ENCODE peak calls at places on chromosome 11, in five cellular contexts. One of them, this sample, is unnamed.

GRCh38 chr11:85164743-85165142 is 462.4 kb downstream of the DLG2 start:
- DNase-seq in A549: no peak
- DNase-seq in endothelial cell of umbilical vein: no peak
- DNase-seq in GM12878: no peak
- DNase-seq in K562: no peak
- DNase-seq in this sample: no peak

GRCh38 chr11:108117746-108118371 is 3.5 kb upstream of the ACAT1 start:
- DNase-seq in A549: peak
- DNase-seq in endothelial cell of umbilical vein: peak
- DNase-seq in GM12878: no peak
- DNase-seq in K562: no peak
- DNase-seq in this sample: peak

GRCh38 chr11:96122601-96123044 is 198.7 kb upstream of the MTMR2 start:
- DNase-seq in A549: no peak
- DNase-seq in endothelial cell of umbilical vein: no peak
- DNase-seq in GM12878: no peak
- DNase-seq in K562: no peak
- DNase-seq in this sample: no peak

GRCh38 chr11:6385046-6385777 is 5.1 kb upstream of the SMPD1 start:
- DNase-seq in A549: no peak
- DNase-seq in endothelial cell of umbilical vein: no peak
- DNase-seq in GM12878: no peak
- DNase-seq in K562: no peak
- DNase-seq in this sample: no peak

GRCh38 chr11:12629601-12630313 is 44.5 kb upstream of the TEAD1 start:
- DNase-seq in A549: no peak
- DNase-seq in endothelial cell of umbilical vein: no peak
- DNase-seq in GM12878: no peak
- DNase-seq in K562: no peak
- DNase-seq in this sample: no peak

GRCh38 chr11:74449369-74449931 is 17.9 kb downstream of the KCNE3 start:
- DNase-seq in A549: peak
- DNase-seq in endothelial cell of umbilical vein: peak
- DNase-seq in GM12878: peak
- DNase-seq in K562: peak
- DNase-seq in this sample: peak

GRCh38 chr11:111018571-111018970 is 227.0 kb upstream of the POU2AF2 start:
- DNase-seq in A549: no peak
- DNase-seq in endothelial cell of umbilical vein: no peak
- DNase-seq in GM12878: no peak
- DNase-seq in K562: no peak
- DNase-seq in this sample: no peak

GRCh38 chr11:65890324-65891179 is at the start of gene CCDC85B:
- DNase-seq in A549: peak
- DNase-seq in endothelial cell of umbilical vein: peak
- DNase-seq in GM12878: peak
- DNase-seq in K562: peak
- DNase-seq in this sample: peak

GRCh38 chr11:45846974-45847907 is at the start of gene CRY2:
- DNase-seq in A549: peak
- DNase-seq in endothelial cell of umbilical vein: peak
- DNase-seq in GM12878: peak
- DNase-seq in K562: peak
- DNase-seq in this sample: peak

GRCh38 chr11:45921561-45922424 is 663 bp upstream of the LARGE2 start:
- DNase-seq in A549: no peak
- DNase-seq in endothelial cell of umbilical vein: no peak
- DNase-seq in GM12878: no peak
- DNase-seq in K562: no peak
- DNase-seq in this sample: no peak

GRCh38 chr11:85182437-85183109 is 444.6 kb downstream of the DLG2 start:
- DNase-seq in A549: peak
- DNase-seq in endothelial cell of umbilical vein: no peak
- DNase-seq in GM12878: no peak
- DNase-seq in K562: peak
- DNase-seq in this sample: peak

GRCh38 chr11:46437106-46437689 is 45.6 kb upstream of the CHRM4 start:
- DNase-seq in A549: no peak
- DNase-seq in endothelial cell of umbilical vein: peak
- DNase-seq in GM12878: peak
- DNase-seq in K562: no peak
- DNase-seq in this sample: no peak

GRCh38 chr11:132244871-132245557 is 874.6 kb downstream of the NTM start:
- DNase-seq in A549: no peak
- DNase-seq in endothelial cell of umbilical vein: no peak
- DNase-seq in GM12878: no peak
- DNase-seq in K562: no peak
- DNase-seq in this sample: no peak

GRCh38 chr11:39681428-39681827 is 1778.0 kb downstream of the LRRC4C start:
- DNase-seq in A549: no peak
- DNase-seq in endothelial cell of umbilical vein: no peak
- DNase-seq in GM12878: no peak
- DNase-seq in K562: no peak
- DNase-seq in this sample: no peak

GRCh38 chr11:18106688-18107087 is 806 bp upstream of the SAAL1 start:
- DNase-seq in A549: no peak
- DNase-seq in endothelial cell of umbilical vein: peak
- DNase-seq in GM12878: no peak
- DNase-seq in K562: no peak
- DNase-seq in this sample: no peak

GRCh38 chr11:46012185-46012584 is 89.7 kb downstream of the LARGE2 start:
- DNase-seq in A549: no peak
- DNase-seq in endothelial cell of umbilical vein: no peak
- DNase-seq in GM12878: no peak
- DNase-seq in K562: no peak
- DNase-seq in this sample: no peak

GRCh38 chr11:15695096-15695721 is 580.5 kb downstream of the INSC start:
- DNase-seq in A549: no peak
- DNase-seq in endothelial cell of umbilical vein: no peak
- DNase-seq in GM12878: no peak
- DNase-seq in K562: no peak
- DNase-seq in this sample: no peak

GRCh38 chr11:1471736-1472135 is 14.8 kb downstream of the MOB2 start:
- DNase-seq in A549: no peak
- DNase-seq in endothelial cell of umbilical vein: no peak
- DNase-seq in GM12878: no peak
- DNase-seq in K562: no peak
- DNase-seq in this sample: no peak

GRCh38 chr11:69008774-69009440 is 4.1 kb downstream of the MRGPRF start:
- DNase-seq in A549: peak
- DNase-seq in endothelial cell of umbilical vein: peak
- DNase-seq in GM12878: no peak
- DNase-seq in K562: peak
- DNase-seq in this sample: peak

GRCh38 chr11:32706985-32707736 is 87.3 kb downstream of the CCDC73 start:
- DNase-seq in A549: peak
- DNase-seq in endothelial cell of umbilical vein: peak
- DNase-seq in GM12878: peak
- DNase-seq in K562: no peak
- DNase-seq in this sample: peak

GRCh38 chr11:103544874-103545273 is 435.6 kb downstream of the DYNC2H1 start:
- DNase-seq in A549: no peak
- DNase-seq in endothelial cell of umbilical vein: no peak
- DNase-seq in GM12878: no peak
- DNase-seq in K562: no peak
- DNase-seq in this sample: no peak

GRCh38 chr11:17188675-17189074 is 19.1 kb downstream of the PIK3C2A start:
- DNase-seq in A549: no peak
- DNase-seq in endothelial cell of umbilical vein: no peak
- DNase-seq in GM12878: no peak
- DNase-seq in K562: no peak
- DNase-seq in this sample: no peak

GRCh38 chr11:69241844-69242582 is 51.9 kb upstream of the MYEOV start:
- DNase-seq in A549: no peak
- DNase-seq in endothelial cell of umbilical vein: peak
- DNase-seq in GM12878: no peak
- DNase-seq in K562: no peak
- DNase-seq in this sample: peak

GRCh38 chr11:4645974-4646373 is 2.2 kb downstream of the OR51E1 start:
- DNase-seq in A549: no peak
- DNase-seq in endothelial cell of umbilical vein: no peak
- DNase-seq in GM12878: no peak
- DNase-seq in K562: no peak
- DNase-seq in this sample: no peak

GRCh38 chr11:44301856-44302231 is 8.1 kb downstream of the ALX4 start:
- DNase-seq in A549: peak
- DNase-seq in endothelial cell of umbilical vein: no peak
- DNase-seq in GM12878: no peak
- DNase-seq in K562: peak
- DNase-seq in this sample: peak

GRCh38 chr11:64772318-64773018 is 5.9 kb downstream of the SF1 start:
- DNase-seq in A549: no peak
- DNase-seq in endothelial cell of umbilical vein: peak
- DNase-seq in GM12878: peak
- DNase-seq in K562: no peak
- DNase-seq in this sample: no peak

GRCh38 chr11:134349802-134350355 is 18.1 kb downstream of the GLB1L2 start:
- DNase-seq in A549: no peak
- DNase-seq in endothelial cell of umbilical vein: no peak
- DNase-seq in GM12878: no peak
- DNase-seq in K562: no peak
- DNase-seq in this sample: no peak

GRCh38 chr11:78607691-78608090 is 33.0 kb upstream of the NARS2 start:
- DNase-seq in A549: no peak
- DNase-seq in endothelial cell of umbilical vein: no peak
- DNase-seq in GM12878: no peak
- DNase-seq in K562: no peak
- DNase-seq in this sample: no peak

GRCh38 chr11:62715150-62716130 is 8.0 kb downstream of the GNG3 start:
- DNase-seq in A549: no peak
- DNase-seq in endothelial cell of umbilical vein: no peak
- DNase-seq in GM12878: no peak
- DNase-seq in K562: no peak
- DNase-seq in this sample: no peak

GRCh38 chr11:38384568-38384967 is 1786.5 kb upstream of the RAG2 start:
- DNase-seq in A549: no peak
- DNase-seq in endothelial cell of umbilical vein: no peak
- DNase-seq in GM12878: no peak
- DNase-seq in K562: no peak
- DNase-seq in this sample: no peak

GRCh38 chr11:68942090-68942620 is 38.5 kb downstream of the IGHMBP2 start:
- DNase-seq in A549: no peak
- DNase-seq in endothelial cell of umbilical vein: no peak
- DNase-seq in GM12878: no peak
- DNase-seq in K562: no peak
- DNase-seq in this sample: no peak

DNA sequence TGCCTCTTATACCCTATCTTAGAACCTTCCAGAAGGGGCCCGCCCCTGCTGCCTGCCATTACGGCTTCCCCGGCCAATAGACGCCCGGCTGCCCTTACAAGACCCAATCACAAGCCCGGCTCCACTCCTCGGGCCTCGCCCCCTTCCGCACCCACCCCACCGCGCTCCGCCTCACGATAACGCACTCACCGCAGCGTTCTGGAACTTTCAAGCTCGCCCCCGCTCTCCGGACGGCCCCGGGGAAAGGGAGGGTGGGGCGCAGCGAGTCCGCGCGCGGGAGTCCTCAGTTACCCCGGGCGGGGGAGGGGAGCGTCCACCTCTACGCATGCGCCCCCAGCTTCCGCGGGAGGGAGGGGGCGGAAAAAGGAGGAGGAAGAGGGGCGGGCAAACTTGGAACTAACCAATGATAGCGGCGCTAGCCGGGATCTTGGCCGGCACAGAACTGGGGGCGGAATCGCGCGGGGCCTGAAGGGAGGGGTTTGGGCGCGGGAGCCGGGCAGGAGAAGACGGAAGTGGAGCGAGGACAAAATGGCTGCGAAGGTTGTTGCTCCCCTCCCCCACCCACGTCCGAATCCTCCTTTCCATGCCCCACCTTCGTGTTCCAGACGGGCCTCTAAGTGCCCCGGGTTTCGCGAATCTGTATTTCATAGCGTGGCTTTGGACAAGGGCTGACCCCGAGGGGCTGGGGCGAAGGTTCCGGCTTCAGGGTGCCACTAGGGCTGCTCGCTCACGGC is 389 bp upstream of the HSPA8 start:
- DNase-seq in A549: peak
- DNase-seq in endothelial cell of umbilical vein: peak
- DNase-seq in GM12878: peak
- DNase-seq in K562: peak
- DNase-seq in this sample: peak
- TF ChIP-seq POLR2A in A549: peak
- TF ChIP-seq POLR2A in endothelial cell of umbilical vein: no peak
- TF ChIP-seq POLR2A in GM12878: no peak
- TF ChIP-seq POLR2A in K562: no peak
- TF ChIP-seq POLR2A in this sample: peak

GRCh38 chr11:19817870-19818269 is 105.2 kb downstream of the NAV2 start:
- DNase-seq in A549: no peak
- DNase-seq in endothelial cell of umbilical vein: no peak
- DNase-seq in GM12878: no peak
- DNase-seq in K562: no peak
- DNase-seq in this sample: no peak
- TF ChIP-seq MYC in A549: no peak
- TF ChIP-seq MYC in endothelial cell of umbilical vein: no peak
- TF ChIP-seq MYC in GM12878: no peak
- TF ChIP-seq MYC in K562: no peak
- TF ChIP-seq MYC in this sample: no peak

GRCh38 chr11:102172127-102172848 is 62.0 kb downstream of the YAP1 start:
- DNase-seq in A549: no peak
- DNase-seq in endothelial cell of umbilical vein: peak
- DNase-seq in GM12878: no peak
- DNase-seq in K562: no peak
- DNase-seq in this sample: no peak
- TF ChIP-seq MAX in A549: no peak
- TF ChIP-seq MAX in endothelial cell of umbilical vein: no peak
- TF ChIP-seq MAX in GM12878: no peak
- TF ChIP-seq MAX in K562: no peak
- TF ChIP-seq MAX in this sample: no peak

GRCh38 chr11:123407124-123407995 is 22.7 kb upstream of the GRAMD1B start:
- DNase-seq in A549: peak
- DNase-seq in endothelial cell of umbilical vein: peak
- DNase-seq in GM12878: no peak
- DNase-seq in K562: peak
- DNase-seq in this sample: peak

GRCh38 chr11:123406441-123407123 is 23.5 kb upstream of the GRAMD1B start:
- DNase-seq in A549: no peak
- DNase-seq in endothelial cell of umbilical vein: no peak
- DNase-seq in GM12878: no peak
- DNase-seq in K562: no peak
- DNase-seq in this sample: no peak

GRCh38 chr11:123407996-123408597 is 22.0 kb upstream of the GRAMD1B start:
- DNase-seq in A549: no peak
- DNase-seq in endothelial cell of umbilical vein: peak
- DNase-seq in GM12878: no peak
- DNase-seq in K562: no peak
- DNase-seq in this sample: no peak

GRCh38 chr11:123405123-123405592 is 24.9 kb upstream of the GRAMD1B start:
- DNase-seq in A549: no peak
- DNase-seq in endothelial cell of umbilical vein: no peak
- DNase-seq in GM12878: no peak
- DNase-seq in K562: no peak
- DNase-seq in this sample: no peak

DNA sequence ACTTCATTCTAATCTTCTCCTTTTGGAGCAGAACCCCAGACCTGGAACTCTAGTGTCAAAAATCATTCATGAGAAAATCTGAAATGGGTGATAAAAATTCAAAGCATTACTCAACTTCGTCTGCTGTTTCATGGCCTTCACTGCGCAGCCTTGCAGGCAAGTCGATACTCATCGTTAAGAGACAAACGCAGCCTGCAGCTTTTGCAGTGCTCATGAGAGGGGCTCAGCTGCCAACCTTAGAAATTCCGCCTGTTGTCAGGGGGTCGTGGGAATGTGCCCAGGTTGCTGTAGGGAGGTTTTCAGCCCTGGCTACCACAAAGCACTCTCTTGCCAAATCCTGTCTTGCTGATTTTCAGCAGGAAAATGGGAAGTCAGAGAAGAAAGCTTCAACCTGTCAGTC is 25.4 kb upstream of the GRAMD1B start:
- DNase-seq in A549: no peak
- DNase-seq in endothelial cell of umbilical vein: peak
- DNase-seq in GM12878: no peak
- DNase-seq in K562: no peak
- DNase-seq in this sample: peak
- TF ChIP-seq POLR2A in A549: no peak
- TF ChIP-seq POLR2A in endothelial cell of umbilical vein: no peak
- TF ChIP-seq POLR2A in GM12878: no peak
- TF ChIP-seq POLR2A in K562: no peak
- TF ChIP-seq POLR2A in this sample: no peak

This sample was measured in NB4.